ENCODE peak calls at places on chromosomes 13 and 19, in seven cellular contexts. One of them, this sample, is unnamed.
A peak's percentile ranks its signal among the peaks of the same experiment; 100 is the strongest.

GRCh38 chr13:24719139-24719538 is 38.9 kb downstream of the ATP12A start:
- ATAC-seq in aorta: no peak
- ATAC-seq in left lung: no peak
- ATAC-seq in activated naive CD4-positive, alpha-beta T cell treated with anti-CD3 and anti-CD28 coated beads, Interleukin-2, amount 50 U/mL, for 72 hours: no peak
- ATAC-seq in activated T-cell treated with anti-CD3 and anti-CD28 coated beads, Interleukin-2, amount 50 U/mL, for 4 hours: no peak
- ATAC-seq in activated naive CD8-positive, alpha-beta T cell treated with anti-CD3 and anti-CD28 coated beads, Interleukin-2, amount 10 ng/mL, durations not matched to agents 7 days and 5 days: no peak
- ATAC-seq in activated T-helper 17 cell treated with anti-CD3 and anti-CD28 coated beads, Interleukin-2, amount 50 U/mL, for 72 hours: no peak
- ATAC-seq in this sample: no peak

GRCh38 chr13:97241761-97242160 is 19.6 kb downstream of the MBNL2 start:
- ATAC-seq in activated naive CD8-positive, alpha-beta T cell treated with anti-CD3 and anti-CD28 coated beads, Interleukin-2, amount 10 ng/mL, durations not matched to agents 7 days and 5 days: no peak
- ATAC-seq in aorta: peak; percentile 42
- ATAC-seq in activated naive CD4-positive, alpha-beta T cell treated with anti-CD3 and anti-CD28 coated beads, Interleukin-2, amount 50 U/mL, for 72 hours: no peak
- ATAC-seq in activated T-cell treated with anti-CD3 and anti-CD28 coated beads, Interleukin-2, amount 50 U/mL, for 4 hours: no peak
- ATAC-seq in activated T-helper 17 cell treated with anti-CD3 and anti-CD28 coated beads, Interleukin-2, amount 50 U/mL, for 72 hours: no peak
- ATAC-seq in left lung: peak; percentile 22
- ATAC-seq in this sample: no peak

GRCh38 chr13:50636007-50636704 is 207.3 kb downstream of the DLEU7 start:
- ATAC-seq in activated naive CD8-positive, alpha-beta T cell treated with anti-CD3 and anti-CD28 coated beads, Interleukin-2, amount 10 ng/mL, durations not matched to agents 7 days and 5 days: no peak
- ATAC-seq in aorta: no peak
- ATAC-seq in activated T-cell treated with anti-CD3 and anti-CD28 coated beads, Interleukin-2, amount 50 U/mL, for 4 hours: no peak
- ATAC-seq in activated T-helper 17 cell treated with anti-CD3 and anti-CD28 coated beads, Interleukin-2, amount 50 U/mL, for 72 hours: no peak
- ATAC-seq in left lung: peak; percentile 41
- ATAC-seq in activated naive CD4-positive, alpha-beta T cell treated with anti-CD3 and anti-CD28 coated beads, Interleukin-2, amount 50 U/mL, for 72 hours: no peak
- ATAC-seq in this sample: peak; percentile 38

GRCh38 chr13:99376132-99376531 is 68.9 kb upstream of the GPR183 start:
- ATAC-seq in activated naive CD8-positive, alpha-beta T cell treated with anti-CD3 and anti-CD28 coated beads, Interleukin-2, amount 10 ng/mL, durations not matched to agents 7 days and 5 days: no peak
- ATAC-seq in activated naive CD4-positive, alpha-beta T cell treated with anti-CD3 and anti-CD28 coated beads, Interleukin-2, amount 50 U/mL, for 72 hours: no peak
- ATAC-seq in left lung: peak; percentile 57
- ATAC-seq in aorta: peak; percentile 32
- ATAC-seq in activated T-helper 17 cell treated with anti-CD3 and anti-CD28 coated beads, Interleukin-2, amount 50 U/mL, for 72 hours: no peak
- ATAC-seq in activated T-cell treated with anti-CD3 and anti-CD28 coated beads, Interleukin-2, amount 50 U/mL, for 4 hours: no peak
- ATAC-seq in this sample: no peak

GRCh38 chr13:33349314-33349995 is 63.9 kb upstream of the STARD13 start:
- ATAC-seq in activated naive CD4-positive, alpha-beta T cell treated with anti-CD3 and anti-CD28 coated beads, Interleukin-2, amount 50 U/mL, for 72 hours: no peak
- ATAC-seq in left lung: peak; percentile 33
- ATAC-seq in activated naive CD8-positive, alpha-beta T cell treated with anti-CD3 and anti-CD28 coated beads, Interleukin-2, amount 10 ng/mL, durations not matched to agents 7 days and 5 days: no peak
- ATAC-seq in aorta: no peak
- ATAC-seq in activated T-cell treated with anti-CD3 and anti-CD28 coated beads, Interleukin-2, amount 50 U/mL, for 4 hours: no peak
- ATAC-seq in activated T-helper 17 cell treated with anti-CD3 and anti-CD28 coated beads, Interleukin-2, amount 50 U/mL, for 72 hours: no peak
- ATAC-seq in this sample: no peak

GRCh38 chr19:38571682-38572081 is 46.1 kb downstream of the MAP4K1 start:
- ATAC-seq in activated naive CD4-positive, alpha-beta T cell treated with anti-CD3 and anti-CD28 coated beads, Interleukin-2, amount 50 U/mL, for 72 hours: no peak
- ATAC-seq in activated T-helper 17 cell treated with anti-CD3 and anti-CD28 coated beads, Interleukin-2, amount 50 U/mL, for 72 hours: no peak
- ATAC-seq in activated T-cell treated with anti-CD3 and anti-CD28 coated beads, Interleukin-2, amount 50 U/mL, for 4 hours: no peak
- ATAC-seq in aorta: no peak
- ATAC-seq in left lung: no peak
- ATAC-seq in activated naive CD8-positive, alpha-beta T cell treated with anti-CD3 and anti-CD28 coated beads, Interleukin-2, amount 10 ng/mL, durations not matched to agents 7 days and 5 days: no peak
- ATAC-seq in this sample: no peak

GRCh38 chr13:109160357-109160756 is 530.9 kb downstream of the MYO16 start:
- ATAC-seq in activated naive CD8-positive, alpha-beta T cell treated with anti-CD3 and anti-CD28 coated beads, Interleukin-2, amount 10 ng/mL, durations not matched to agents 7 days and 5 days: no peak
- ATAC-seq in activated naive CD4-positive, alpha-beta T cell treated with anti-CD3 and anti-CD28 coated beads, Interleukin-2, amount 50 U/mL, for 72 hours: no peak
- ATAC-seq in left lung: no peak
- ATAC-seq in activated T-helper 17 cell treated with anti-CD3 and anti-CD28 coated beads, Interleukin-2, amount 50 U/mL, for 72 hours: no peak
- ATAC-seq in aorta: no peak
- ATAC-seq in activated T-cell treated with anti-CD3 and anti-CD28 coated beads, Interleukin-2, amount 50 U/mL, for 4 hours: no peak
- ATAC-seq in this sample: no peak

GRCh38 chr13:97559030-97559429 is 125.1 kb downstream of the RAP2A start:
- ATAC-seq in activated naive CD8-positive, alpha-beta T cell treated with anti-CD3 and anti-CD28 coated beads, Interleukin-2, amount 10 ng/mL, durations not matched to agents 7 days and 5 days: no peak
- ATAC-seq in activated T-helper 17 cell treated with anti-CD3 and anti-CD28 coated beads, Interleukin-2, amount 50 U/mL, for 72 hours: no peak
- ATAC-seq in activated naive CD4-positive, alpha-beta T cell treated with anti-CD3 and anti-CD28 coated beads, Interleukin-2, amount 50 U/mL, for 72 hours: no peak
- ATAC-seq in activated T-cell treated with anti-CD3 and anti-CD28 coated beads, Interleukin-2, amount 50 U/mL, for 4 hours: no peak
- ATAC-seq in left lung: no peak
- ATAC-seq in aorta: no peak
- ATAC-seq in this sample: no peak

GRCh38 chr13:50026788-50027473 is 11.7 kb downstream of the KCNRG start:
- ATAC-seq in aorta: no peak
- ATAC-seq in activated T-cell treated with anti-CD3 and anti-CD28 coated beads, Interleukin-2, amount 50 U/mL, for 4 hours: no peak
- ATAC-seq in activated naive CD8-positive, alpha-beta T cell treated with anti-CD3 and anti-CD28 coated beads, Interleukin-2, amount 10 ng/mL, durations not matched to agents 7 days and 5 days: no peak
- ATAC-seq in left lung: no peak
- ATAC-seq in activated T-helper 17 cell treated with anti-CD3 and anti-CD28 coated beads, Interleukin-2, amount 50 U/mL, for 72 hours: no peak
- ATAC-seq in activated naive CD4-positive, alpha-beta T cell treated with anti-CD3 and anti-CD28 coated beads, Interleukin-2, amount 50 U/mL, for 72 hours: no peak
- ATAC-seq in this sample: peak; percentile 60

GRCh38 chr13:30818323-30818960 is 83.1 kb downstream of the ALOX5AP start:
- ATAC-seq in aorta: peak; percentile 76
- ATAC-seq in activated T-cell treated with anti-CD3 and anti-CD28 coated beads, Interleukin-2, amount 50 U/mL, for 4 hours: no peak
- ATAC-seq in activated naive CD8-positive, alpha-beta T cell treated with anti-CD3 and anti-CD28 coated beads, Interleukin-2, amount 10 ng/mL, durations not matched to agents 7 days and 5 days: no peak
- ATAC-seq in activated naive CD4-positive, alpha-beta T cell treated with anti-CD3 and anti-CD28 coated beads, Interleukin-2, amount 50 U/mL, for 72 hours: no peak
- ATAC-seq in activated T-helper 17 cell treated with anti-CD3 and anti-CD28 coated beads, Interleukin-2, amount 50 U/mL, for 72 hours: no peak
- ATAC-seq in left lung: peak; percentile 81
- ATAC-seq in this sample: no peak

GRCh38 chr19:37362733-37363132 is 8.2 kb upstream of the ZNF527 start:
- ATAC-seq in aorta: peak; percentile 36
- ATAC-seq in activated naive CD4-positive, alpha-beta T cell treated with anti-CD3 and anti-CD28 coated beads, Interleukin-2, amount 50 U/mL, for 72 hours: no peak
- ATAC-seq in left lung: no peak
- ATAC-seq in activated T-helper 17 cell treated with anti-CD3 and anti-CD28 coated beads, Interleukin-2, amount 50 U/mL, for 72 hours: no peak
- ATAC-seq in activated T-cell treated with anti-CD3 and anti-CD28 coated beads, Interleukin-2, amount 50 U/mL, for 4 hours: no peak
- ATAC-seq in activated naive CD8-positive, alpha-beta T cell treated with anti-CD3 and anti-CD28 coated beads, Interleukin-2, amount 10 ng/mL, durations not matched to agents 7 days and 5 days: no peak
- ATAC-seq in this sample: no peak

GRCh38 chr19:51803529-51803928 is 8.6 kb downstream of the FPR3 start:
- ATAC-seq in left lung: no peak
- ATAC-seq in aorta: no peak
- ATAC-seq in activated T-cell treated with anti-CD3 and anti-CD28 coated beads, Interleukin-2, amount 50 U/mL, for 4 hours: no peak
- ATAC-seq in activated naive CD8-positive, alpha-beta T cell treated with anti-CD3 and anti-CD28 coated beads, Interleukin-2, amount 10 ng/mL, durations not matched to agents 7 days and 5 days: no peak
- ATAC-seq in activated naive CD4-positive, alpha-beta T cell treated with anti-CD3 and anti-CD28 coated beads, Interleukin-2, amount 50 U/mL, for 72 hours: no peak
- ATAC-seq in activated T-helper 17 cell treated with anti-CD3 and anti-CD28 coated beads, Interleukin-2, amount 50 U/mL, for 72 hours: no peak
- ATAC-seq in this sample: no peak

GRCh38 chr19:54247106-54247930 is 4.7 kb upstream of the LILRA6 start:
- ATAC-seq in activated naive CD8-positive, alpha-beta T cell treated with anti-CD3 and anti-CD28 coated beads, Interleukin-2, amount 10 ng/mL, durations not matched to agents 7 days and 5 days: peak; percentile 23
- ATAC-seq in aorta: no peak
- ATAC-seq in activated naive CD4-positive, alpha-beta T cell treated with anti-CD3 and anti-CD28 coated beads, Interleukin-2, amount 50 U/mL, for 72 hours: peak; percentile 8
- ATAC-seq in activated T-cell treated with anti-CD3 and anti-CD28 coated beads, Interleukin-2, amount 50 U/mL, for 4 hours: peak; percentile 10
- ATAC-seq in activated T-helper 17 cell treated with anti-CD3 and anti-CD28 coated beads, Interleukin-2, amount 50 U/mL, for 72 hours: no peak
- ATAC-seq in left lung: peak; percentile 12
- ATAC-seq in this sample: no peak

This sample was measured in activated CD4-positive, CD25-positive, alpha-beta regulatory T cell treated with anti-CD3 and anti-CD28 coated beads, Interleukin-2, amount 50 U/mL, for 24 hours.